ENCODE peak calls at places on chromosomes 1 and 21, in seven cellular contexts. R is MG63; C is NCI-H2081; E is T-helper 9 cell; U is T-helper 2 cell treated with Interferon-gamma antibody and Interleukin-4, amounts not matched to agents 5 μg/mL and 100 μg/mL, for 36 hours; J is T-cell; F is iPS-NIHi11. A is an unnamed sample.

GRCh38 chr1:198024782-198025181 is 107.6 kb downstream of the LHX9 start:
- DNase-seq in R (peak; percentile 17), C (peak; percentile 13), E (no peak), U (no peak), J (no peak), F (no peak), A (peak; percentile 60)

GRCh38 chr1:96730574-96731298 is 9.2 kb downstream of the PTBP2 start:
- DNase-seq in R (no peak), C (no peak), E (no peak), U (no peak), J (no peak), F (no peak), A (no peak)

GRCh38 chr21:45335761-45336534 is 48.3 kb upstream of the POFUT2 start:
- DNase-seq in R (no peak), C (no peak), E (no peak), U (no peak), J (no peak), F (no peak), A (peak; percentile 45)

GRCh38 chr21:42722153-42722552 is 68.7 kb downstream of the PDE9A start:
- DNase-seq in R (no peak), C (no peak), E (no peak), U (no peak), J (no peak), F (no peak), A (no peak)

GRCh38 chr1:77831976-77832695 is 52.7 kb downstream of the MIGA1 start:
- DNase-seq in R (no peak), C (no peak), E (no peak), U (no peak), J (no peak), F (no peak), A (no peak)

GRCh38 chr1:231442735-231443134 is 20.6 kb upstream of the EGLN1 start:
- DNase-seq in R (no peak), C (no peak), E (no peak), U (no peak), J (no peak), F (no peak), A (no peak)

GRCh38 chr21:21030311-21030710 is 32.1 kb downstream of the NCAM2 start:
- DNase-seq in R (no peak), C (no peak), E (no peak), U (no peak), J (no peak), F (no peak), A (no peak)

GRCh38 chr21:32523463-32523862 is 61.9 kb downstream of the TCP10L start:
- DNase-seq in R (no peak), C (no peak), E (no peak), U (no peak), J (no peak), F (no peak), A (no peak)

GRCh38 chr1:194342484-194343262 is 1156.3 kb upstream of the B3GALT2 start:
- DNase-seq in R (no peak), C (no peak), E (no peak), U (no peak), J (no peak), F (peak; percentile 24), A (peak; percentile 81)

GRCh38 chr1:78665809-78666208 is 16.2 kb downstream of the IFI44 start:
- DNase-seq in R (no peak), C (no peak), E (no peak), U (no peak), J (no peak), F (no peak), A (no peak)

GRCh38 chr21:24903954-24904635 is 703.2 kb downstream of the MRPL39 start:
- DNase-seq in R (no peak), C (no peak), E (no peak), U (no peak), J (no peak), F (no peak), A (no peak)

GRCh38 chr1:245583575-245584330 is 429.0 kb downstream of the KIF26B start:
- DNase-seq in R (no peak), C (no peak), E (no peak), U (no peak), J (no peak), F (no peak), A (no peak)

GRCh38 chr1:8092603-8093141 is 66.6 kb upstream of the ERRFI1 start:
- DNase-seq in R (no peak), C (no peak), E (no peak), U (no peak), J (no peak), F (no peak), A (no peak)

GRCh38 chr1:57367945-57368344 is 55.9 kb downstream of the DAB1 start:
- DNase-seq in R (no peak), C (no peak), E (no peak), U (no peak), J (no peak), F (no peak), A (no peak)

GRCh38 chr21:43954042-43954441 is 58.1 kb upstream of the TRAPPC10 start:
- DNase-seq in R (no peak), C (no peak), E (no peak), U (no peak), J (no peak), F (no peak), A (no peak)

GRCh38 chr1:206503591-206504362 is 3.6 kb upstream of the RASSF5 start:
- DNase-seq in R (peak; percentile 91), C (no peak), E (no peak), U (peak; percentile 71), J (no peak), F (no peak), A (no peak)